ENCODE peak calls at places on chromosomes 13 and 19, in seven cellular contexts. R is cardiac fibroblast, N is gastrocnemius medialis, U is SK-N-SH, P is thoracic aorta, C is tibial nerve, O is uterus. A is an unnamed sample.

GRCh38 chr19:29849234-29849633 is 37.4 kb downstream of the CCNE1 start:
- DNase-seq in O (no peak), N (no peak), C (no peak), P (no peak), R (no peak), U (no peak), A (no peak)

GRCh38 chr13:54845351-54845965 is 1816.8 kb downstream of the OLFM4 start:
- DNase-seq in C (no peak), U (no peak), P (no peak), R (no peak), N (no peak), O (no peak), A (no peak)

GRCh38 chr19:8481191-8481590 is 21.2 kb downstream of the PRAM1 start:
- DNase-seq in O (no peak), N (no peak), R (no peak), P (no peak), U (no peak), C (no peak), A (no peak)

GRCh38 chr13:21076265-21076653 is 14.9 kb upstream of the LATS2 start:
- DNase-seq in O (no peak), C (no peak), R (no peak), P (no peak), N (no peak), U (no peak), A (no peak)

GRCh38 chr19:55239004-55239403 is 10.4 kb upstream of the TMEM86B start:
- DNase-seq in U (no peak), P (no peak), C (no peak), R (no peak), N (no peak), O (no peak), A (no peak)

GRCh38 chr13:33509642-33510229 is 224.2 kb upstream of the STARD13 start:
- DNase-seq in N (peak), R (peak), C (no peak), P (no peak), U (no peak), O (peak), A (no peak)

GRCh38 chr13:102255409-102255808 is 146.4 kb downstream of the FGF14 start:
- DNase-seq in C (no peak), P (no peak), U (no peak), R (no peak), O (no peak), N (no peak), A (no peak)

GRCh38 chr19:48608798-48609263 is 2.3 kb downstream of the SPACA4 start:
- DNase-seq in P (no peak), N (no peak), U (peak), C (no peak), O (no peak), R (peak), A (peak)

GRCh38 chr13:87080100-87080779 is 590.9 kb upstream of the SLITRK5 start:
- DNase-seq in R (no peak), U (no peak), C (no peak), N (no peak), P (no peak), O (no peak), A (no peak)

GRCh38 chr13:95552539-95553270 is at the start of gene CLDN10:
- DNase-seq in C (no peak), U (peak), O (no peak), P (no peak), N (no peak), R (no peak), A (no peak)

GRCh38 chr13:76829572-76830327 is 56.5 kb downstream of the KCTD12 start:
- DNase-seq in U (no peak), O (peak), R (no peak), N (no peak), P (no peak), C (no peak), A (no peak)

GRCh38 chr19:38425810-38426466 is at the start of gene RASGRP4:
- DNase-seq in N (no peak), R (no peak), C (no peak), O (no peak), P (no peak), U (no peak), A (no peak)

GRCh38 chr19:6530385-6531162 is at the start of gene TNFSF9:
- DNase-seq in P (peak), C (peak), U (peak), N (peak), O (peak), R (peak), A (no peak)

GRCh38 chr19:53892981-53893325 is 11.0 kb downstream of the PRKCG start:
- DNase-seq in P (no peak), C (no peak), R (no peak), U (peak), O (no peak), N (no peak), A (no peak)

GRCh38 chr13:28000567-28000966 is 12.1 kb upstream of the URAD start:
- DNase-seq in N (no peak), R (no peak), C (no peak), P (no peak), O (no peak), U (no peak), A (no peak)

GRCh38 chr13:27168870-27169525 is 2.6 kb downstream of the USP12 start:
- DNase-seq in O (no peak), C (no peak), N (no peak), P (no peak), R (peak), U (no peak), A (no peak)

GRCh38 chr13:110105136-110105535 is 201.8 kb downstream of the COL4A1 start:
- DNase-seq in P (no peak), U (no peak), O (no peak), C (no peak), N (no peak), R (no peak), A (no peak)

GRCh38 chr13:112587767-112588489 is at the start of gene TUBGCP3:
- DNase-seq in O (peak), C (peak), N (peak), P (peak), U (peak), R (peak), A (peak)

GRCh38 chr19:47726467-47726866 is 13.2 kb downstream of the EHD2 start:
- DNase-seq in U (no peak), P (no peak), C (no peak), N (no peak), O (no peak), R (peak), A (no peak)

GRCh38 chr19:54967611-54968010 is 1.4 kb downstream of the NLRP2 start:
- DNase-seq in C (no peak), P (no peak), U (no peak), R (no peak), O (no peak), N (no peak), A (no peak)

GRCh38 chr13:106118050-106118449 is 417.4 kb downstream of the EFNB2 start:
- DNase-seq in C (no peak), U (no peak), R (peak), O (no peak), P (no peak), N (no peak), A (no peak)

GRCh38 chr13:110506859-110507566 is 54.5 kb downstream of the RAB20 start:
- DNase-seq in P (no peak), C (peak), U (no peak), R (peak), N (peak), O (peak), A (no peak)

GRCh38 chr13:43464578-43465264 is 322.1 kb downstream of the ENOX1 start:
- DNase-seq in C (no peak), P (no peak), O (no peak), N (peak), U (no peak), R (no peak), A (no peak)
- H3K4me3 ChIP-seq in C (no peak), P (no peak), O (no peak), N (no peak), U (no peak), R (no peak), A (no peak)

GRCh38 chr19:711224-711623 is 2.5 kb downstream of the PALM start:
- DNase-seq in U (no peak), N (no peak), R (no peak), C (no peak), P (no peak), O (no peak), A (no peak)

GRCh38 chr19:709965-710714 is 1.4 kb downstream of the PALM start:
- DNase-seq in O (peak), P (no peak), U (peak), C (peak), N (peak), R (no peak), A (no peak)

GRCh38 chr19:710767-711166 is 2.0 kb downstream of the PALM start:
- DNase-seq in R (no peak), U (no peak), P (no peak), C (no peak), N (no peak), O (no peak), A (no peak)

GRCh38 chr19:709196-709964 is 645 bp downstream of the PALM start:
- DNase-seq in C (no peak), P (no peak), N (no peak), R (no peak), O (no peak), U (peak), A (no peak)

DNA sequence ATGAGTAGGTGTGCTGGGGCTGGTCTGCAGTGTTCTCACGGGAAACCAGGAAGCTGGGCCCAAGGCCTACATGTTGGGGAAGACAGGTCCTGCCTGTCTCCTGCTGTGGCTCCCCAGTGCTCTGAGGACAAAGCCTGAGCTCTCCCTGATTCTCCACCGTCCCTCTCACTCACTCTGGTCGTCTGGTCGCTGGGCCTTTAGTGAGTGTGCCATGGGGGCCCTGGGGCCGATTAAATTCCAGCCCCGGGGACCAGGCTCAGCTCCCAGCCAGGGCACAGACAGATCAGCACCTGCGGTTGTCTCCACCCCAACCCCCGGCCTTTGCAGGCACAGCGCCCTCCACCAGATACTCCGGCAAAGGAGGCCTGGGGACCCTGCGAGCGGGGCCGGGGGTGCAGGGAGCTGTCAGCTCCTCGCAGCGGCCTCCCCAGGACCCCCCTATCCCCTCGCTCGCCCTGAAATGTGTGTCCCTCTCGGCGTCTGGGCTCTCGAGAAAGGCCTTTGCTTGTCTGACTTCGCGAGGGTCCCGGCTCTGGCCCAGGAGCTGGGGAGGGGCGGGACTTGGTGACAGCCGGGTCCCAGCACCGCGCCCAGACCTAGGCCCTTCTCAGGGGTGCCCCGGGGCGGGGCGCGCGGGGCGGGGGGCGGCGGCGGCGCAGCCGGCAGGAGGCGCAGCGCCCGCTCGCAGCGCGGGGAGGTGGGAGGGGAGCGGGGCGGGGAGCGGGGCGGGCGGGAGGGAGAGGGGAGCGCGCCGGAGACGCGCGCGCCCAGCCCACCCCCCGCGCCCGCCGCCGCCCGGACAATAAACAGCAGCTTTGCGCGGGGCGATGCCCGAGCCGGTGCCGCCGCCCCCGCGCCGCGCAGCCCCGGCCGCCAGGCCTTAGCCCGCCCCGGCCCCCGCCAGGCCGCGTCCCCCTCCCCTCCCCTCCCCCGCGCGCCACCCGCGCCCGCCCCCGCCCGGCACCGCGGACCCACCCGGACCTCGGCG is at the start of gene PALM:
- DNase-seq in U (peak), O (peak), N (no peak), P (no peak), C (no peak), R (no peak), A (no peak)
- TF ChIP-seq CTCF in U (peak), O (no peak), N (no peak), P (no peak), C (peak), R (no peak), A (no peak)

GRCh38 chr19:34979819-34980640 is 16.0 kb upstream of the ZNF792 start:
- DNase-seq in N (no peak), C (no peak), O (no peak), U (no peak), R (no peak), P (no peak), A (no peak)
- H3K4me3 ChIP-seq in N (no peak), C (no peak), O (no peak), U (no peak), R (no peak), P (no peak), A (no peak)

GRCh38 chr19:27774337-27774736 is 1438.6 kb downstream of the UQCRFS1 start:
- DNase-seq in R (peak), U (no peak), P (no peak), N (no peak), O (no peak), C (no peak), A (no peak)
- TF ChIP-seq CTCF in R (peak), U (peak), P (no peak), N (no peak), O (no peak), C (no peak), A (peak)

GRCh38 chr19:50667177-50667758 is 18.0 kb downstream of the C19orf81 start:
- DNase-seq in O (no peak), R (no peak), U (peak), N (no peak), C (no peak), P (no peak), A (no peak)
- H3K4me3 ChIP-seq in O (no peak), R (no peak), U (no peak), N (no peak), C (no peak), P (no peak), A (no peak)

GRCh38 chr13:59679239-59679638 is 484.5 kb downstream of the DIAPH3 start:
- DNase-seq in C (no peak), N (no peak), R (no peak), O (no peak), P (no peak), U (peak), A (no peak)

GRCh38 chr13:59680429-59681024 is 483.2 kb downstream of the DIAPH3 start:
- DNase-seq in U (no peak), P (no peak), O (no peak), C (no peak), R (peak), N (no peak), A (no peak)

GRCh38 chr13:59677430-59677829 is 486.3 kb downstream of the DIAPH3 start:
- DNase-seq in P (no peak), U (no peak), O (no peak), R (no peak), N (no peak), C (no peak), A (no peak)

GRCh38 chr13:59674616-59675015 is 489.1 kb downstream of the DIAPH3 start:
- DNase-seq in C (no peak), R (no peak), P (no peak), O (no peak), U (no peak), N (no peak), A (no peak)

DNA sequence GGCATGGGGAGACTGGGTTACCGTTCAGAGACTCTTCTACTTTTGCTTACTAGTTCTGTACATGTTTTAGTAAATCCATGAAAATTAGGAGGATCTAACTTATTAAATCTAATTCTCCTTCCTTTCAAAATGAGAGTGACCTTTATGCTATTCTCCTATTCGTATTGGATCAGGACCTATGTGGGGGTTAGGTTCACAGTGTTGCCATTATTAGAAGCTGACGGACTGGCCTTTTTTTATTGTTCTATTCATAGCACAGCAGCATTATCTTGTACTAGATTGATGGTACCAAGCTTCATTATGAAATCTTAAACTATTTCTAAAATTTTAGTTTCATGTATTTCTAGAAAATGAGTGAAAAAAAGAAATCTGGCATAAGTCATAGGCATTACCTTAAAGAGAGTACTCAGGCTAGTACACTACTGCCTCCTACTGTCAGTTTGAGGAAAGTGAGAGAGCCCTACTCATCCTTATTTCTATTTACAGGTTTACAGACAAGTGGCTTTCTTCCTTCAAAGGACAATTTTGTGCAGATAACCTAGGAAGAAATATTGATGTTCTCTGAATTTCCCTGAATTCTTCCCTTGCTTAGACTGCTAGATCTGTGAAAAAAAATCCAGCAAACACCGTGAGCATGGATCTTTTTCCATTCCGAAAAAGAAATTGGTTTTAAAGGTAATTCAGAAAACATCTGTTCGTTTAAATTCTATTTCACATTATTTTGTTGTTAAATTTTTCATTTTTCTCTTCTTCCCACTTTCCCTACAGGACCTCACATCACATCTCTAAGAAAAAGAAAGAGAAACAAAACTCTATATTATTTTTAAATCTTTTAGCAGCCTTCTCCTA is 485.5 kb downstream of the DIAPH3 start:
- DNase-seq in O (no peak), N (no peak), C (no peak), R (peak), P (no peak), U (peak), A (peak)
- TF ChIP-seq CTCF in O (peak), N (peak), C (peak), R (peak), P (peak), U (peak), A (peak)

DNA sequence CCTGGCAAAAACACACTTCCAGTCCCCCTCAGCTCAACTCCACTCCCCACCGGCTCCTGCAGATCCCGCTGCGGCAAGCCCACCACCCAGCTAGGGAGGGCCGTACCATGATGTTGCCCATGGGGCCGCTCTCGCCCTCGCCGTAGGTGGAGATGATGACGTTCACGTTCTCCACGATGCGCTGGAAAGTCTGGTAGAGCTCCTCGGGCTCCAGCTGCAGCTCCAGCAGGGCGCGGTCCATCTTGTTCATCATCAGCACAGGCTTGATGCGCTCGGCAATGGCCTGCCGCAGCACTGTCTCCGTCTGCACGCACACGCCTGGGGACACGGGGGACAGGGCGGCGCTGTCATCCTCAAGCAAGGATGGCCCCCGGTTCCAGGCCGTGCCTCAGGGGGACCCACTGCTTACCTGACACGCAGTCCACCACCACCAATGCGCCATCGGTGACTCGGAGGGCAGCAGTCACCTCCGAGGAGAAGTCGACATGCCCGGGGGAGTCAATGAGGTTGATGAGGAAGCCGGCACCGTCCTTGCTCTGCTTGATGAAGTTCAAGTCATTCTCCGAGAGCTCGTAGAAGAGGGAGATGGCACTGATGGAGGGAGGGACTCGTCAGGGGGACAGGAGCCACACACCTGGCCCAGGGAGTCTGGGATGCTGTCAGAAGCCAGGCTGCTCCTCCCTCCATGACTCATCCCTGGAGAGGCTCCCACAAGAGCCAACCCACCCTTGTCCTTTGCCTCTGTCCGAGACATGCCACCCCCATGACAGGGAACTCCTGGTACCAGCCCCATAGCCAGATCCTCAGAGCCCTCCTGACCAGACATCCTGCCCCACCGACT is 2.3 kb downstream of the EEF2 start:
- DNase-seq in P (no peak), R (peak), C (no peak), U (peak), O (no peak), N (peak), A (no peak)
- H3K4me3 ChIP-seq in P (peak), R (peak), C (no peak), U (peak), O (no peak), N (no peak), A (peak)

GRCh38 chr13:73984949-73985691 is 149.1 kb downstream of the KLF12 start:
- DNase-seq in R (no peak), O (no peak), N (no peak), U (no peak), C (no peak), P (no peak), A (no peak)
- TF ChIP-seq CTCF in R (no peak), O (no peak), N (no peak), U (no peak), C (no peak), P (no peak), A (no peak)